ENCODE peak calls at places on chromosomes 16 and 17, in seven cellular contexts. T is CD4-positive, alpha-beta T cell; Q is Calu3; R is cardiac muscle cell; L is B cell; J is heart right ventricle; C is fibroblast of pulmonary artery. O is an unnamed sample.

GRCh38 chr17:82063424-82064415 is 1.9 kb downstream of the DUS1L start:
- DNase-seq in T (no peak), Q (no peak), R (no peak), L (no peak), J (peak), C (no peak), O (no peak)

GRCh38 chr17:59365383-59365981 is 34.0 kb downstream of the YPEL2 start:
- DNase-seq in T (peak), Q (no peak), R (peak), L (no peak), J (no peak), C (no peak), O (no peak)

GRCh38 chr17:40061532-40062038 is 1.2 kb upstream of the THRA start:
- DNase-seq in T (no peak), Q (no peak), R (no peak), L (no peak), J (no peak), C (no peak), O (no peak)

GRCh38 chr17:50149425-50150353 is 788 bp downstream of the PPP1R9B start:
- DNase-seq in T (peak), Q (peak), R (peak), L (no peak), J (peak), C (peak), O (no peak)

GRCh38 chr17:43542854-43543253 is 3.3 kb downstream of the ETV4 start:
- DNase-seq in T (no peak), Q (no peak), R (no peak), L (no peak), J (no peak), C (no peak), O (no peak)

GRCh38 chr16:29198731-29199521 is 207.6 kb downstream of the NPIPB11 start:
- DNase-seq in T (no peak), Q (no peak), R (no peak), L (no peak), J (no peak), C (peak), O (peak)

GRCh38 chr16:23847938-23848337 is 12.2 kb downstream of the PRKCB start:
- DNase-seq in T (peak), Q (no peak), R (no peak), L (peak), J (no peak), C (no peak), O (no peak)

GRCh38 chr16:3349175-3349574 is 6.5 kb upstream of the OR2C1 start:
- DNase-seq in T (no peak), Q (no peak), R (peak), L (no peak), J (no peak), C (no peak), O (no peak)

GRCh38 chr17:43468746-43469544 is 14.8 kb upstream of the DHX8 start:
- DNase-seq in T (no peak), Q (peak), R (no peak), L (no peak), J (no peak), C (peak), O (no peak)

GRCh38 chr16:1707193-1707790 is 1.3 kb downstream of the MAPK8IP3 start:
- DNase-seq in T (no peak), Q (no peak), R (peak), L (no peak), J (no peak), C (peak), O (no peak)

GRCh38 chr16:79915264-79916160 is 315.0 kb upstream of the MAF start:
- DNase-seq in T (no peak), Q (no peak), R (no peak), L (no peak), J (no peak), C (no peak), O (no peak)

GRCh38 chr16:10067406-10067805 is 114.8 kb downstream of the GRIN2A start:
- DNase-seq in T (no peak), Q (no peak), R (no peak), L (no peak), J (no peak), C (no peak), O (no peak)

GRCh38 chr17:72359274-72359673 is 238.5 kb downstream of the SOX9 start:
- DNase-seq in T (no peak), Q (no peak), R (no peak), L (peak), J (no peak), C (no peak), O (no peak)

GRCh38 chr17:73546770-73547345 is 97.4 kb downstream of the SDK2 start:
- DNase-seq in T (peak), Q (peak), R (no peak), L (peak), J (peak), C (no peak), O (no peak)

GRCh38 chr17:76354747-76355310 is 1.1 kb upstream of the PRPSAP1 start:
- DNase-seq in T (no peak), Q (no peak), R (peak), L (no peak), J (no peak), C (no peak), O (no peak)

GRCh38 chr17:13835151-13835550 is 233.4 kb upstream of the HS3ST3A1 start:
- DNase-seq in T (no peak), Q (no peak), R (no peak), L (no peak), J (no peak), C (no peak), O (no peak)

GRCh38 chr17:77693301-77693700 is 265.2 kb upstream of the TNRC6C start:
- DNase-seq in T (no peak), Q (no peak), R (no peak), L (no peak), J (no peak), C (no peak), O (no peak)

GRCh38 chr17:68452724-68453290 is 4.5 kb downstream of the WIPI1 start:
- DNase-seq in T (no peak), Q (no peak), R (no peak), L (no peak), J (no peak), C (no peak), O (no peak)

GRCh38 chr17:44636562-44636961 is 19.7 kb upstream of the MEIOC start:
- DNase-seq in T (no peak), Q (no peak), R (peak), L (no peak), J (no peak), C (peak), O (no peak)
- TF ChIP-seq CTCF in T (no peak), Q (peak), R (peak), L (peak), J (no peak), C (peak), O (no peak)

DNA sequence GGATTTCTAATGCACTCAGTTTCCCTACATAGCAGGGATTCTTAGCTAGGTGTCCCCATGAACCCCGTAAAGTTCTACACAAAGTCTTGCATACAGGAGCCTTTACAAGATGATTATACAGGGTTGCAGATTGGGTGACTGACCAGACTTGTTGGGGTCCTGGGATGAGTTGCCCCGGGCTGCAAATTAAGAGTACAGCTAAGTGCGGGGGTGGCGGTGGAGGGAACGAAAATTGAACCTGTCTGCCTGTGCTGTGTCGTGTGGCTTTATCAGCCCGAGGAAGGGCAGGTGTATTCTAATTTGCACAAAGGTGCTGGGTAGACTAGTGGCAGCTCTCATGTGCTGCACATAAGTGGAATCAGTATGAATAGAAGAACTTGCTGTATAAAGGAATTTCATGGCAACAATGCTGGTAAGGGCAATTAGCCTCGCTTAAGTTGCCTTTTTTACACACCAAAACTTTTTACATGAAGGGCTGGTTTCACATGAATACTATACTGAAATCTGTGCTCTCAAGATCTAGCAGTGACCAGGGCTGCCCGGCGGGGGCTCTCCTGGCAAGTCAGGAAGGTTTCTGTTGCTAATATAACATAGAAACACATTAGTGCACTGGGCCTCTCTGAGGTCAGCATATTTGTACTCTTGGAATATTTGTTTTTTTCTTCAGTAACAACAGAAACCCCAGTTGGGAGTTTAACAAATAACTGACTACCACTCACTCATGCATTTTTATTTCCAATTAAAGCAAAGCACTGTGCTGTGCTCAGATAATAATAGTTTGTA is 50.7 kb downstream of the ADCY7 start:
- DNase-seq in T (no peak), Q (no peak), R (no peak), L (no peak), J (no peak), C (no peak), O (no peak)
- TF ChIP-seq CTCF in T (no peak), Q (no peak), R (no peak), L (no peak), J (no peak), C (no peak), O (no peak)

GRCh38 chr17:38328620-38329019 is 15.1 kb downstream of the GPR179 start:
- DNase-seq in T (no peak), Q (no peak), R (no peak), L (no peak), J (no peak), C (no peak), O (no peak)

GRCh38 chr17:38329284-38329683 is 14.5 kb downstream of the GPR179 start:
- DNase-seq in T (no peak), Q (no peak), R (no peak), L (no peak), J (no peak), C (no peak), O (no peak)

GRCh38 chr17:38325221-38325851 is 18.4 kb downstream of the GPR179 start:
- DNase-seq in T (no peak), Q (no peak), R (no peak), L (no peak), J (no peak), C (no peak), O (no peak)

GRCh38 chr17:38327936-38328335 is 15.8 kb downstream of the GPR179 start:
- DNase-seq in T (no peak), Q (no peak), R (no peak), L (no peak), J (no peak), C (no peak), O (no peak)

GRCh38 chr17:38326996-38327792 is 16.6 kb downstream of the GPR179 start:
- DNase-seq in T (no peak), Q (no peak), R (no peak), L (no peak), J (no peak), C (peak), O (no peak)
- TF ChIP-seq CTCF in T (no peak), Q (no peak), R (no peak), L (no peak), J (no peak), C (no peak), O (no peak)

DNA sequence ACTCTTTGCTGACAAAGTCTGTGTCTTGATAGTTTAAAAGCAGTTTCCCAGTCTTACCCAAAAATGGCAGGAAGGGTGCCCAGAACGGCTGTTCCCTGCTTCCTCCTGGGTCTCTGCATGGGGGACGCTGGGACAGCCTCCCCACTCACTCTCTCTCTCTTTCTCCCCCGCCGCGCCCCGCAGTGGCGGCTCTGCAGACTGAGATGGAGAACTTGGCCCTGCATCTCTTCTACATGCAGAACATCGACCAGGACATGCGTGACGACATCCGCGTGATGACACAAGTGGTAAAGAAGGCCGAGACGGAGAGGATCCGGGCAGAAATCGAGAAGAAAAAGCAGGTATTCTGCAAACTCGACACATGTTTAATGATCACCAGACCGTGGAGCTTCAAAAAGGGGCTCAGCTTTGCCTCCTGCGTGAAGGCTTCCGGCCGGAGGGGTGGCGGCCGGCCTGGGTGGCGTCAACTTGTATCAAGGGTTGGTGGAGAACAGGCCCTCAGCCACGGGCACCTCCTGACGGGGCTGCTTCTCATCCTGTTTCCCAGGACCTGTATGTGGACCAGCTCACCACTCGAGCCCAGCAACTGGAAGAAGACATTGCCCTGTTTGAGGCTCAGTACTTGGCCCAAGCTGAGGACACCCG is 22.0 kb downstream of the CCDC40 start:
- DNase-seq in T (no peak), Q (no peak), R (no peak), L (no peak), J (no peak), C (no peak), O (no peak)
- TF ChIP-seq CTCF in T (no peak), Q (no peak), R (no peak), L (no peak), J (no peak), C (no peak), O (no peak)

GRCh38 chr16:85104821-85105391 is 7.4 kb downstream of the CIBAR2 start:
- DNase-seq in T (no peak), Q (no peak), R (no peak), L (no peak), J (no peak), C (no peak), O (no peak)
- TF ChIP-seq CTCF in T (no peak), Q (no peak), R (no peak), L (no peak), J (no peak), C (no peak), O (no peak)

DNA sequence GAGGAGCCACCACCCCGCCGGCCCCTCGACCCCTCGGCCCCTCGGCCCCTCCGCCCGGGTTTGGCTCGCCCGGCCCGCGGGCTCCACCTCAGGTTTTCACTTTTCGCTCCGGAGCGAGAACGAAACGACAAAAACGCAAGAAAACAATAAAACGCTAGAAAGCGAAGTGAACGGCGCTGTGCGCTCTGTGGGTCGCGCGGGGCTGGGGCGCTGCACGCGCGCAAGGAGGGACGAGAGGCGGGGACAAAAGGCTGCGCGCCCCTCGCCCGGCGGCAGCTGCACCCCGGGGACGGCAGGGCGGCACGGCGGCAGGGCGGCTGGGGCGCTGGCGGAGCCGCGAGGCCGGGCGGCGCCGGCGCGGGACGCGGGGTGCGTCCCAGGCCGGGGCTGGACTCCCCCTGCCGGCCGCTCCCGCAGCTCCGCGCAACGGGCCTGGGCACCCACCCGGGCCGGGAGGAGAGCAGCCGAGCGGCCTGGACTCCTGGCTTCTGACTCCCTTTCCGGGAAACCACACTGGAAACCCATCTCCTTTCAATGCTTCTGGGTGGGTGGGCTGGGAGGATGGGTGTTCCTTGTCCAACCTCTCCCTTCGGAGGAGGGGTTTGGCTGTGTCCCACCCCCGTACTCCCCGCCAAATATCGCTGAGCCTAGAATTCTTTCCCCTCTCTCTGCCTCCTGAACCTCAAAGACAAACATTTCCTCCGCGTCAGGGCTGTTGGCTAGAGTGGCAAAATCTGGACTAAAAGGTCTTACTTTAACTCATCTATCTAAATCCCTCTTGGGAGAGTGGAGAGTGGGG is 9.9 kb downstream of the TBX2 start:
- DNase-seq in T (no peak), Q (peak), R (peak), L (peak), J (peak), C (peak), O (no peak)
- TF ChIP-seq CTCF in T (peak), Q (peak), R (peak), L (peak), J (peak), C (peak), O (no peak)

DNA sequence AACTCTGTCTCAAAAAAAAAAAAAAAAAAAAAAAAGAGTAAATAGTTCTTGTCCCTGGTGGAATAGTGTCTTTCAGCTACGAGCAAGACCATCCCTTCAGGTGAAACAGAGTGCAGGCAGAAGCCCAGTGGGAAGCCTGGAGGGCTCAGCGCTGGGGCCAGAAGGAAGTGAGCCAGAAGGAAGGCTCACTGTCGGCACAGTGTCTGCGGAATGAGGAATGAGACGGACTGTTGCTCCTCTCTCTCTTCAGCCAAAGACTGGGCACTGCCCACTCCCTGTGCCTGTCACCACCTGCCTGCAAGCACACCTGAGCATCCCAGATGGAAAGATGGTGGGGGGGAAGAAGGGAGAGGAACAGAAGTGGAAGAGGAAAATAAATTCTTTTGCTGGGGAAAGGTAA is 7.5 kb downstream of the RSL1D1 start:
- DNase-seq in T (no peak), Q (no peak), R (no peak), L (no peak), J (no peak), C (no peak), O (no peak)
- TF ChIP-seq CTCF in T (no peak), Q (no peak), R (no peak), L (no peak), J (no peak), C (no peak), O (no peak)

O was measured in omental fat pad.